ENCODE peak calls at places on chromosomes 13 and 19, in seven cellular contexts. One of them, this sample, is unnamed.

GRCh38 chr13:107518292-107518691 is 697.0 kb downstream of the LIG4 start:
- DNase-seq in GM12891: no peak
- DNase-seq in bronchial epithelial cell: no peak
- DNase-seq in activated CD8-positive, alpha-beta memory T cell treated with anti-CD3 and anti-CD28 coated beads, Interleukin-2, amount 50 U/mL, for 48 hours: no peak
- DNase-seq in HFFc6: no peak
- DNase-seq in fibroblast of the aortic adventitia: peak; percentile 13
- DNase-seq in NCI-H774: no peak
- DNase-seq in this sample: no peak

GRCh38 chr19:56253737-56254136 is 18.8 kb upstream of the EDDM13 start:
- DNase-seq in activated CD8-positive, alpha-beta memory T cell treated with anti-CD3 and anti-CD28 coated beads, Interleukin-2, amount 50 U/mL, for 48 hours: no peak
- DNase-seq in HFFc6: peak; percentile 70
- DNase-seq in bronchial epithelial cell: peak; percentile 57
- DNase-seq in fibroblast of the aortic adventitia: peak; percentile 71
- DNase-seq in NCI-H774: peak; percentile 48
- DNase-seq in GM12891: peak; percentile 20
- DNase-seq in this sample: no peak

GRCh38 chr13:57739089-57739488 is 107.5 kb downstream of the PCDH17 start:
- DNase-seq in NCI-H774: peak; percentile 28
- DNase-seq in fibroblast of the aortic adventitia: no peak
- DNase-seq in HFFc6: no peak
- DNase-seq in bronchial epithelial cell: no peak
- DNase-seq in activated CD8-positive, alpha-beta memory T cell treated with anti-CD3 and anti-CD28 coated beads, Interleukin-2, amount 50 U/mL, for 48 hours: no peak
- DNase-seq in GM12891: no peak
- DNase-seq in this sample: no peak

GRCh38 chr19:49216076-49216475 is 58.5 kb downstream of the TRPM4 start:
- DNase-seq in activated CD8-positive, alpha-beta memory T cell treated with anti-CD3 and anti-CD28 coated beads, Interleukin-2, amount 50 U/mL, for 48 hours: no peak
- DNase-seq in bronchial epithelial cell: peak; percentile 27
- DNase-seq in HFFc6: no peak
- DNase-seq in fibroblast of the aortic adventitia: peak; percentile 57
- DNase-seq in GM12891: no peak
- DNase-seq in NCI-H774: no peak
- DNase-seq in this sample: no peak

GRCh38 chr13:102642475-102642874 is 45.7 kb downstream of the TPP2 start:
- DNase-seq in bronchial epithelial cell: peak; percentile 12
- DNase-seq in fibroblast of the aortic adventitia: peak; percentile 31
- DNase-seq in HFFc6: no peak
- DNase-seq in activated CD8-positive, alpha-beta memory T cell treated with anti-CD3 and anti-CD28 coated beads, Interleukin-2, amount 50 U/mL, for 48 hours: no peak
- DNase-seq in GM12891: no peak
- DNase-seq in NCI-H774: no peak
- DNase-seq in this sample: peak; percentile 33

GRCh38 chr19:56842421-56842820 is 1.9 kb upstream of the PEG3 start:
- DNase-seq in activated CD8-positive, alpha-beta memory T cell treated with anti-CD3 and anti-CD28 coated beads, Interleukin-2, amount 50 U/mL, for 48 hours: no peak
- DNase-seq in NCI-H774: no peak
- DNase-seq in GM12891: no peak
- DNase-seq in bronchial epithelial cell: no peak
- DNase-seq in fibroblast of the aortic adventitia: no peak
- DNase-seq in HFFc6: no peak
- DNase-seq in this sample: no peak

GRCh38 chr13:99264053-99264452 is 5.9 kb upstream of the GPR18 start:
- DNase-seq in GM12891: no peak
- DNase-seq in bronchial epithelial cell: no peak
- DNase-seq in fibroblast of the aortic adventitia: no peak
- DNase-seq in HFFc6: no peak
- DNase-seq in activated CD8-positive, alpha-beta memory T cell treated with anti-CD3 and anti-CD28 coated beads, Interleukin-2, amount 50 U/mL, for 48 hours: no peak
- DNase-seq in NCI-H774: no peak
- DNase-seq in this sample: no peak

GRCh38 chr19:50869479-50869878 is 3.8 kb upstream of the KLK2 start:
- DNase-seq in NCI-H774: no peak
- DNase-seq in bronchial epithelial cell: no peak
- DNase-seq in fibroblast of the aortic adventitia: no peak
- DNase-seq in HFFc6: no peak
- DNase-seq in activated CD8-positive, alpha-beta memory T cell treated with anti-CD3 and anti-CD28 coated beads, Interleukin-2, amount 50 U/mL, for 48 hours: no peak
- DNase-seq in GM12891: no peak
- DNase-seq in this sample: no peak

GRCh38 chr19:44689290-44690130 is 9.4 kb upstream of the CEACAM16 start:
- DNase-seq in bronchial epithelial cell: peak; percentile 50
- DNase-seq in fibroblast of the aortic adventitia: peak; percentile 79
- DNase-seq in NCI-H774: peak; percentile 32
- DNase-seq in GM12891: no peak
- DNase-seq in HFFc6: peak; percentile 24
- DNase-seq in activated CD8-positive, alpha-beta memory T cell treated with anti-CD3 and anti-CD28 coated beads, Interleukin-2, amount 50 U/mL, for 48 hours: peak; percentile 94
- DNase-seq in this sample: peak; percentile 80

This sample was measured in WERI-Rb-1.